ENCODE peak calls at places on chromosomes 11 and 22, in six cellular contexts. M is nephron progenitor cell, E is epithelial cell of esophagus, H is GM06990, Y is AG09309, S is RWPE1. X is an unnamed sample.

GRCh38 chr11:33861366-33861765 is 30.5 kb downstream of the LMO2 start:
- DNase-seq in M (no peak), E (no peak), H (no peak), Y (no peak), S (no peak), X (no peak)

GRCh38 chr11:122706689-122707088 is 51.2 kb downstream of the UBASH3B start:
- DNase-seq in M (no peak), E (peak), H (no peak), Y (no peak), S (no peak), X (no peak)

GRCh38 chr22:39176067-39176621 is 23.7 kb upstream of the CBX7 start:
- DNase-seq in M (peak), E (peak), H (no peak), Y (no peak), S (peak), X (no peak)

GRCh38 chr11:1877211-1878133 is 14.2 kb downstream of the PRR33 start:
- DNase-seq in M (no peak), E (peak), H (no peak), Y (no peak), S (peak), X (no peak)

GRCh38 chr11:15757299-15757698 is 599.0 kb downstream of the SOX6 start:
- DNase-seq in M (no peak), E (no peak), H (peak), Y (no peak), S (no peak), X (no peak)

GRCh38 chr22:45163074-45163416 is 680 bp upstream of the NUP50 start:
- DNase-seq in M (peak), E (peak), H (no peak), Y (no peak), S (no peak), X (peak)

GRCh38 chr22:41263704-41264103 is 22.3 kb downstream of the RANGAP1 start:
- DNase-seq in M (no peak), E (peak), H (no peak), Y (no peak), S (no peak), X (no peak)

GRCh38 chr11:17498058-17498457 is 21.4 kb upstream of the ABCC8 start:
- DNase-seq in M (no peak), E (peak), H (no peak), Y (no peak), S (no peak), X (no peak)

GRCh38 chr11:81224396-81224795 is 1509.3 kb downstream of the FAM181B start:
- DNase-seq in M (no peak), E (no peak), H (no peak), Y (no peak), S (no peak), X (no peak)

GRCh38 chr11:2886191-2886894 is 768 bp upstream of the CDKN1C start:
- DNase-seq in M (peak), E (no peak), H (no peak), Y (no peak), S (no peak), X (no peak)

GRCh38 chr22:46579751-46580449 is 40.3 kb upstream of the GRAMD4 start:
- DNase-seq in M (no peak), E (no peak), H (no peak), Y (no peak), S (no peak), X (no peak)

GRCh38 chr11:108803781-108804180 is 138.9 kb downstream of the DDX10 start:
- DNase-seq in M (no peak), E (no peak), H (no peak), Y (no peak), S (no peak), X (no peak)

GRCh38 chr22:48651036-48651890 is 1176.4 kb downstream of the BRD1 start:
- DNase-seq in M (no peak), E (no peak), H (no peak), Y (no peak), S (no peak), X (no peak)

GRCh38 chr11:119041821-119042514 is 11.3 kb upstream of the SLC37A4 start:
- DNase-seq in M (no peak), E (peak), H (no peak), Y (no peak), S (no peak), X (no peak)

GRCh38 chr11:1774886-1775285 is 11.2 kb upstream of the CTSD start:
- DNase-seq in M (no peak), E (no peak), H (no peak), Y (no peak), S (no peak), X (no peak)

GRCh38 chr22:46390105-46390651 is 54.7 kb downstream of the TRMU start:
- DNase-seq in M (no peak), E (no peak), H (no peak), Y (no peak), S (no peak), X (no peak)

GRCh38 chr11:17699157-17700114 is 19.9 kb upstream of the MYOD1 start:
- DNase-seq in M (no peak), E (peak), H (no peak), Y (no peak), S (no peak), X (no peak)

GRCh38 chr22:50343541-50343935 is 411 bp downstream of the PPP6R2 start:
- DNase-seq in M (no peak), E (no peak), H (no peak), Y (no peak), S (no peak), X (no peak)

GRCh38 chr11:5363712-5364111 is 12.4 kb downstream of the OR51B6 start:
- DNase-seq in M (no peak), E (no peak), H (no peak), Y (no peak), S (no peak), X (no peak)

GRCh38 chr22:44526431-44527115 is 28.5 kb upstream of the RTL6 start:
- DNase-seq in M (no peak), E (no peak), H (no peak), Y (no peak), S (no peak), X (no peak)

GRCh38 chr11:33319965-33320813 is 63.0 kb downstream of the HIPK3 start:
- DNase-seq in M (no peak), E (no peak), H (no peak), Y (no peak), S (no peak), X (no peak)

GRCh38 chr11:10401696-10402392 is 53.2 kb upstream of the AMPD3 start:
- DNase-seq in M (no peak), E (no peak), H (no peak), Y (no peak), S (no peak), X (no peak)

DNA sequence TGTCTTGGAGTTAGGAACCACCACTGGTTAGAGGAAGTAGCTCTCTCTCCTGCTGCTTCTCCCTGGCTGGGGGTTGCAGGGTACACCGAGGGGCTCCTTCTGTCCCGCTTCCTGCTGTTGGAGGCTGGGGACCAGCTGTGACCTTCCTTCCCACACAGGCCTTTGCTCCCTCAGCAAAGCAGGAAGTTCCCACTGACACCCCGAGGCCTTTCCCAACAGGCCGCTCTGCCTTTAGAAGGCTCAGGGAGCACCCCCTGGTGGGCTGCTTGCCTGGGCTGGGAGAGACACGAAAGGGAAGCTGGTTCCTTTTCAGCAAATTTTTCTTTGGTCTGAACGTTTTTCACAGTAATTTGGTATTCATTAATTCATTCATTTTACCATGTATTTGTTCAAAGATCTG is 527.9 kb upstream of the B3GAT1 start:
- DNase-seq in M (peak), E (no peak), H (no peak), Y (no peak), S (no peak), X (no peak)
- TF ChIP-seq CTCF in M (peak), E (no peak), H (no peak), Y (no peak), S (no peak), X (peak)

GRCh38 chr11:112226062-112226921 is at the start of gene PTS:
- DNase-seq in M (peak), E (peak), H (peak), Y (no peak), S (peak), X (peak)
- TF ChIP-seq CTCF in M (no peak), E (no peak), H (no peak), Y (no peak), S (no peak), X (peak)

GRCh38 chr22:22408269-22408668 is 100.3 kb downstream of the ZNF280B start:
- DNase-seq in M (no peak), E (no peak), H (no peak), Y (no peak), S (no peak), X (no peak)

GRCh38 chr22:22410677-22411076 is 97.9 kb downstream of the ZNF280B start:
- DNase-seq in M (no peak), E (no peak), H (no peak), Y (no peak), S (no peak), X (no peak)

GRCh38 chr22:22410121-22410520 is 98.4 kb downstream of the ZNF280B start:
- DNase-seq in M (no peak), E (no peak), H (peak), Y (no peak), S (no peak), X (no peak)

GRCh38 chr22:22407061-22407460 is 101.5 kb downstream of the ZNF280B start:
- DNase-seq in M (no peak), E (no peak), H (no peak), Y (no peak), S (no peak), X (no peak)

GRCh38 chr22:22408731-22409696 is 99.5 kb downstream of the ZNF280B start:
- DNase-seq in M (peak), E (peak), H (peak), Y (no peak), S (no peak), X (peak)
- TF ChIP-seq CTCF in M (peak), E (peak), H (peak), Y (peak), S (peak), X (peak)

DNA sequence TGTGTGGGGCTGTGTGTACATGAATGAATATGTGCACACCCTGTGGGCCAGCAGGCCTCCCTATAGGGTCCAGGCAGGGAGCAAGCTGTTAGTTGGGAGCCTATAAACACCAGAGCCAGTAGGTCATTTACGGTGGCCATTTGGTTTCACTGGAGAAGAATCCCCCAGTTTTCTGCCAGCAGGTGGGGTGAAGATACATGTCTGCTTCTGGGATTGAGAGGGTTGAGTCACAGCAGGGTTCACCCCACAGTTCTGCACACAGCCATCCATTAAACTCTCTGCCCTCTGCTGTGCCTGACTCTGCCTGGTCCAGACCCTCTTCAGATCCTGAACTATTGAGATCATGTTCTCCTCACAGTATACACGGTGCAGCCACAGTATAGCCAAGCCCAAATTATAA is 34.9 kb downstream of the BARX2 start:
- DNase-seq in M (no peak), E (peak), H (no peak), Y (no peak), S (no peak), X (no peak)
- TF ChIP-seq CTCF in M (no peak), E (peak), H (peak), Y (no peak), S (no peak), X (no peak)

GRCh38 chr11:69240332-69241074 is 53.5 kb upstream of the MYEOV start:
- DNase-seq in M (no peak), E (peak), H (no peak), Y (no peak), S (no peak), X (no peak)
- TF ChIP-seq CTCF in M (no peak), E (peak), H (peak), Y (peak), S (no peak), X (peak)

GRCh38 chr11:124739479-124740276 is at the start of gene NRGN:
- DNase-seq in M (peak), E (peak), H (peak), Y (no peak), S (peak), X (peak)

GRCh38 chr11:124738713-124739478 is 846 bp upstream of the NRGN start:
- DNase-seq in M (no peak), E (no peak), H (no peak), Y (no peak), S (no peak), X (no peak)

GRCh38 chr11:124737638-124738293 is 2.0 kb upstream of the NRGN start:
- DNase-seq in M (no peak), E (no peak), H (no peak), Y (no peak), S (no peak), X (no peak)

GRCh38 chr11:124743050-124743449 is 3.3 kb downstream of the NRGN start:
- DNase-seq in M (no peak), E (no peak), H (no peak), Y (no peak), S (no peak), X (no peak)

GRCh38 chr11:124740277-124740882 is 638 bp downstream of the NRGN start:
- DNase-seq in M (no peak), E (peak), H (no peak), Y (no peak), S (no peak), X (peak)
- TF ChIP-seq CTCF in M (peak), E (peak), H (peak), Y (peak), S (peak), X (peak)

GRCh38 chr22:23077627-23078461 is 7.5 kb downstream of the GNAZ start:
- DNase-seq in M (no peak), E (no peak), H (no peak), Y (no peak), S (no peak), X (no peak)
- TF ChIP-seq CTCF in M (no peak), E (no peak), H (no peak), Y (no peak), S (no peak), X (no peak)

X was measured in GM13977.